ENCODE peak calls at places on chromosomes 16 and 17, in four cellular contexts. One of them, this sample, is unnamed.

GRCh38 chr17:8964801-8965393 is 610 bp downstream of the PIK3R5 start:
- DNase-seq in IMR-90: no peak
- DNase-seq in K562: no peak
- DNase-seq in HepG2: no peak
- DNase-seq in this sample: no peak

GRCh38 chr16:77437859-77438258 is 3.0 kb upstream of the ADAMTS18 start:
- DNase-seq in IMR-90: no peak
- DNase-seq in K562: no peak
- DNase-seq in HepG2: no peak
- DNase-seq in this sample: peak

GRCh38 chr17:19317359-19318095 is 45.0 kb downstream of the B9D1 start:
- DNase-seq in IMR-90: peak
- DNase-seq in K562: peak
- DNase-seq in HepG2: peak
- DNase-seq in this sample: no peak

GRCh38 chr16:49488336-49488735 is 114.7 kb downstream of the C16orf78 start:
- DNase-seq in IMR-90: no peak
- DNase-seq in K562: no peak
- DNase-seq in HepG2: no peak
- DNase-seq in this sample: no peak

GRCh38 chr16:62256406-62256805 is 220.2 kb upstream of the CDH8 start:
- DNase-seq in IMR-90: no peak
- DNase-seq in K562: no peak
- DNase-seq in HepG2: no peak
- DNase-seq in this sample: no peak

GRCh38 chr17:18017958-18018357 is 21.0 kb downstream of the ATPAF2 start:
- DNase-seq in IMR-90: peak
- DNase-seq in K562: no peak
- DNase-seq in HepG2: peak
- DNase-seq in this sample: no peak

GRCh38 chr17:12050646-12051225 is 30.1 kb downstream of the MAP2K4 start:
- DNase-seq in IMR-90: no peak
- DNase-seq in K562: no peak
- DNase-seq in HepG2: no peak
- DNase-seq in this sample: no peak

GRCh38 chr17:38663125-38663751 is 11.5 kb downstream of the EPOP start:
- DNase-seq in IMR-90: peak
- DNase-seq in K562: peak
- DNase-seq in HepG2: peak
- DNase-seq in this sample: peak

GRCh38 chr17:79201536-79202227 is 127.1 kb downstream of the ENGASE start:
- DNase-seq in IMR-90: no peak
- DNase-seq in K562: no peak
- DNase-seq in HepG2: no peak
- DNase-seq in this sample: peak

GRCh38 chr16:85396879-85397871 is 215.9 kb upstream of the GSE1 start:
- DNase-seq in IMR-90: no peak
- DNase-seq in K562: peak
- DNase-seq in HepG2: peak
- DNase-seq in this sample: no peak

GRCh38 chr17:60421273-60422161 is 772 bp upstream of the CHCT1 start:
- DNase-seq in IMR-90: peak
- DNase-seq in K562: no peak
- DNase-seq in HepG2: peak
- DNase-seq in this sample: peak

GRCh38 chr16:13289515-13289914 is 388.1 kb downstream of the SHISA9 start:
- DNase-seq in IMR-90: no peak
- DNase-seq in K562: no peak
- DNase-seq in HepG2: no peak
- DNase-seq in this sample: no peak

GRCh38 chr17:42180922-42181850 is at the start of gene KCNH4:
- DNase-seq in IMR-90: peak
- DNase-seq in K562: peak
- DNase-seq in HepG2: peak
- DNase-seq in this sample: peak

GRCh38 chr17:45381001-45381400 is 51.7 kb downstream of the ARHGAP27 start:
- DNase-seq in IMR-90: no peak
- DNase-seq in K562: no peak
- DNase-seq in HepG2: no peak
- DNase-seq in this sample: no peak

GRCh38 chr17:78268191-78268874 is 36.9 kb downstream of the TMEM235 start:
- DNase-seq in IMR-90: no peak
- DNase-seq in K562: no peak
- DNase-seq in HepG2: no peak
- DNase-seq in this sample: no peak

GRCh38 chr17:82873521-82873920 is 33.7 kb upstream of the ZNF750 start:
- DNase-seq in IMR-90: no peak
- DNase-seq in K562: no peak
- DNase-seq in HepG2: no peak
- DNase-seq in this sample: no peak

GRCh38 chr17:33521784-33522183 is 228.7 kb upstream of the ASIC2 start:
- DNase-seq in IMR-90: no peak
- DNase-seq in K562: peak
- DNase-seq in HepG2: no peak
- DNase-seq in this sample: no peak

GRCh38 chr17:2181206-2181983 is 122.2 kb downstream of the SMG6 start:
- DNase-seq in IMR-90: peak
- DNase-seq in K562: no peak
- DNase-seq in HepG2: no peak
- DNase-seq in this sample: no peak

GRCh38 chr17:47243737-47244598 is 9.7 kb upstream of the ITGB3 start:
- DNase-seq in IMR-90: no peak
- DNase-seq in K562: no peak
- DNase-seq in HepG2: no peak
- DNase-seq in this sample: no peak

GRCh38 chr17:36697907-36698526 is 96.6 kb downstream of the MRM1 start:
- DNase-seq in IMR-90: peak
- DNase-seq in K562: peak
- DNase-seq in HepG2: no peak
- DNase-seq in this sample: no peak

GRCh38 chr16:61105544-61105943 is 930.7 kb downstream of the CDH8 start:
- DNase-seq in IMR-90: no peak
- DNase-seq in K562: no peak
- DNase-seq in HepG2: no peak
- DNase-seq in this sample: no peak

GRCh38 chr17:57577751-57578607 is 167.1 kb downstream of the CCDC182 start:
- DNase-seq in IMR-90: peak
- DNase-seq in K562: no peak
- DNase-seq in HepG2: peak
- DNase-seq in this sample: no peak

GRCh38 chr17:6084226-6085161 is 14.3 kb downstream of the WSCD1 start:
- DNase-seq in IMR-90: no peak
- DNase-seq in K562: no peak
- DNase-seq in HepG2: no peak
- DNase-seq in this sample: no peak

GRCh38 chr17:1374426-1375177 is 25.4 kb downstream of the YWHAE start:
- DNase-seq in IMR-90: no peak
- DNase-seq in K562: no peak
- DNase-seq in HepG2: no peak
- DNase-seq in this sample: no peak

GRCh38 chr17:58351710-58352017 is 337 bp downstream of the SUPT4H1 start:
- DNase-seq in IMR-90: no peak
- DNase-seq in K562: peak
- DNase-seq in HepG2: no peak
- DNase-seq in this sample: no peak

GRCh38 chr17:58278661-58279015 is 2.1 kb downstream of the MPO start:
- DNase-seq in IMR-90: no peak
- DNase-seq in K562: no peak
- DNase-seq in HepG2: no peak
- DNase-seq in this sample: no peak

GRCh38 chr16:4306439-4307214 is 9.2 kb upstream of the GLIS2 start:
- DNase-seq in IMR-90: no peak
- DNase-seq in K562: no peak
- DNase-seq in HepG2: no peak
- DNase-seq in this sample: no peak

GRCh38 chr17:68013385-68013784 is 17.1 kb upstream of the C17orf58 start:
- DNase-seq in IMR-90: no peak
- DNase-seq in K562: no peak
- DNase-seq in HepG2: no peak
- DNase-seq in this sample: no peak

GRCh38 chr17:10316986-10317834 is 55.6 kb downstream of the MYH13 start:
- DNase-seq in IMR-90: peak
- DNase-seq in K562: peak
- DNase-seq in HepG2: peak
- DNase-seq in this sample: peak

DNA sequence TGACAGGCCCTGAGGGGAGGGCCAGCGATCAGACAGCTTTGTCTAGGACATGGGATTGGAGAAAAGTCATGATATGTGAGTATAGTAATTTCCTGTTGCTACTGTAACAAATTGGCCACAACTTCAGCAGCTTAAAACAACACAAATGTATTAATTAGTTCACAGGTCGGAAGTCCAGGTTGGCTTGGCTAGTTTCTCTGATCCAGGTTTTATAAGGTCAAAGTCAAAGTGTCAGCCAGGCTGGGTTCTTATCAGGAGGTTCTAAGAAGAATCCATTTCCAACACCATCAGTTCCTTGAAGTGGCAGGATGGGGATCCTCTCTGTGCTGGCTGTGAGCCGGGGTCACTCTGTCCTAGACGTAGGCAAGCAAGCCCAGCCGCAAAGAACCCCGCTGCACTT is 76.2 kb upstream of the SEC14L1 start:
- DNase-seq in IMR-90: no peak
- DNase-seq in K562: no peak
- DNase-seq in HepG2: no peak
- DNase-seq in this sample: no peak
- TF ChIP-seq USF2 in IMR-90: no peak
- TF ChIP-seq USF2 in K562: no peak
- TF ChIP-seq USF2 in HepG2: no peak
- TF ChIP-seq USF2 in this sample: no peak

GRCh38 chr16:87331241-87331801 is 14.1 kb upstream of the C16orf95 start:
- DNase-seq in IMR-90: no peak
- DNase-seq in K562: no peak
- DNase-seq in HepG2: no peak
- DNase-seq in this sample: no peak

GRCh38 chr16:87328846-87329245 is 11.7 kb upstream of the C16orf95 start:
- DNase-seq in IMR-90: no peak
- DNase-seq in K562: no peak
- DNase-seq in HepG2: no peak
- DNase-seq in this sample: no peak

GRCh38 chr16:87329436-87330256 is 12.5 kb upstream of the C16orf95 start:
- DNase-seq in IMR-90: no peak
- DNase-seq in K562: no peak
- DNase-seq in HepG2: no peak
- DNase-seq in this sample: no peak

GRCh38 chr16:87330646-87331045 is 13.5 kb upstream of the C16orf95 start:
- DNase-seq in IMR-90: no peak
- DNase-seq in K562: no peak
- DNase-seq in HepG2: no peak
- DNase-seq in this sample: no peak

DNA sequence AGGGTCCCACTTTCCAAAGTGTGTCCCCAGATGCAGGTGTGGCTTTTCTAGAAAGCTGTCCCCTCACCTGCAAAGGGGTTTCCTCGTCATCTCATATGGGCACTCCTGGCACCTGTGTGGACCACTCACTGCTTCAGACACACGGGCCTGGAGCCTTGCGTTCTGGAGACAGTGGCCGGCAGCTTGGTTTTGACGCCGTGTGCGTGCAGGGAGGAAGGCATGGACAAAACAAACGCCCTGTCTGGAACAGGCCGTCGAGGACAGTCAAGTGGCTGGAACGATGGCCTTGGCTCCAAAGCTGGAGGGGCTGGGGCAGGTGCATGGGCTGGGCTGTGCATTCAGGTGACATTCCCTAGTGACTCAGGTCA is 13.0 kb upstream of the C16orf95 start:
- DNase-seq in IMR-90: no peak
- DNase-seq in K562: no peak
- DNase-seq in HepG2: no peak
- DNase-seq in this sample: no peak
- TF ChIP-seq MAZ in IMR-90: no peak
- TF ChIP-seq MAZ in K562: no peak
- TF ChIP-seq MAZ in HepG2: no peak
- TF ChIP-seq MAZ in this sample: no peak

DNA sequence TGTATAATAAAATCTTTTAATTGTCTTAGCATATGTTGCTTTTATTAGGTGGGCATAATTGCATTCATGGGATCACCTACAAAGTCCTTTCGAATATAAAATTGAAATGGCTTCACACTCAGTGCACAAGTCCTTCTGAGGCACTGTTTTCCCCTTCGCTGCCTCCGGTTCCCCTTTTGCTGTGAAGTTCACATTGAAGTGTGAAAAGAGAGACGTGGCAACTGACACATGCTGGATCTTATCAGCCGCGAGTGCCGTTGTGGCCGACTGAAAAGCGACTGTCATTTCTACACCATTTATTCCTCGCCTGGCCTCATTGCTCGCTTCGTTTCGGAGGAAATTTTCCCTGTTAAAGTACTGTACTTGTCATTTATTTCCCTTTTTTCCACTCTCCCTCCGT is 423.6 kb downstream of the MAF start:
- DNase-seq in IMR-90: no peak
- DNase-seq in K562: no peak
- DNase-seq in HepG2: no peak
- DNase-seq in this sample: no peak
- TF ChIP-seq USF2 in IMR-90: no peak
- TF ChIP-seq USF2 in K562: no peak
- TF ChIP-seq USF2 in HepG2: no peak
- TF ChIP-seq USF2 in this sample: no peak

DNA sequence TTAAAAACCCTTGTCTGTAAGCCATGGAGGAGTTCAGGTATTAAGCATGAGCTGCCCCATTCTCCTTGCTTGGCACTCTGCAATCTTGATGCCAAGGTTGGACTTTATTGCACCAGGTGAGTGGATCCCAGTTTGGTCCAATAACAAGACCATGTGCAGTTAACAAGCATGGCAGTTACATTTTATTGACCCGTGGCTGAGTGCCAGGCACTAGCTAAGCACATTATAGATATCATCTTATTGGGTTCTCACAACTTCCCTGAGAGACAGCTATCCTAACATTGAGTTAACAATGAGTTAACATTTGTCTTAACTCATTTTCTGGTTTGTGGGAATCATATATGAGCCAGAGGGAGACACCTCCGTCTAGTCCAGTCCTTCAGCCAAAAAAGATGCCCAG is 21.8 kb downstream of the LYRM9 start:
- DNase-seq in IMR-90: no peak
- DNase-seq in K562: no peak
- DNase-seq in HepG2: no peak
- DNase-seq in this sample: no peak
- TF ChIP-seq MAZ in IMR-90: no peak
- TF ChIP-seq MAZ in K562: no peak
- TF ChIP-seq MAZ in HepG2: no peak
- TF ChIP-seq MAZ in this sample: no peak